ENCODE peak calls at places on chromosomes 1 and 21, in seven cellular contexts. One of them, this sample, is unnamed.

GRCh38 chr1:222416001-222416791 is 131.7 kb downstream of the HHIPL2 start:
- DNase-seq in left ventricle myocardium inferior: no peak
- DNase-seq in uterus: no peak
- DNase-seq in adipocyte: no peak
- DNase-seq in ascending aorta: no peak
- DNase-seq in CD8-positive, alpha-beta memory T cell: no peak
- DNase-seq in aorta: no peak
- DNase-seq in this sample: no peak

GRCh38 chr1:41874903-41875411 is 43.8 kb downstream of the HIVEP3 start:
- DNase-seq in left ventricle myocardium inferior: peak; percentile 41
- DNase-seq in uterus: no peak
- DNase-seq in adipocyte: no peak
- DNase-seq in ascending aorta: no peak
- DNase-seq in CD8-positive, alpha-beta memory T cell: no peak
- DNase-seq in aorta: no peak
- DNase-seq in this sample: no peak

GRCh38 chr1:94986783-94987182 is 59.9 kb upstream of the CNN3 start:
- DNase-seq in left ventricle myocardium inferior: no peak
- DNase-seq in uterus: no peak
- DNase-seq in adipocyte: no peak
- DNase-seq in ascending aorta: no peak
- DNase-seq in CD8-positive, alpha-beta memory T cell: no peak
- DNase-seq in aorta: no peak
- DNase-seq in this sample: no peak

GRCh38 chr1:75265792-75266191 is 131.6 kb downstream of the LHX8 start:
- DNase-seq in left ventricle myocardium inferior: no peak
- DNase-seq in uterus: no peak
- DNase-seq in adipocyte: peak; percentile 71
- DNase-seq in ascending aorta: no peak
- DNase-seq in CD8-positive, alpha-beta memory T cell: no peak
- DNase-seq in aorta: no peak
- DNase-seq in this sample: no peak

GRCh38 chr1:240424740-240425464 is 187.1 kb downstream of the GREM2 start:
- DNase-seq in left ventricle myocardium inferior: no peak
- DNase-seq in uterus: no peak
- DNase-seq in adipocyte: no peak
- DNase-seq in ascending aorta: no peak
- DNase-seq in CD8-positive, alpha-beta memory T cell: no peak
- DNase-seq in aorta: no peak
- DNase-seq in this sample: no peak

GRCh38 chr1:2811526-2811905 is 10.0 kb upstream of the TTC34 start:
- DNase-seq in left ventricle myocardium inferior: no peak
- DNase-seq in uterus: no peak
- DNase-seq in adipocyte: no peak
- DNase-seq in ascending aorta: no peak
- DNase-seq in CD8-positive, alpha-beta memory T cell: no peak
- DNase-seq in aorta: no peak
- DNase-seq in this sample: no peak

GRCh38 chr1:224831501-224831900 is 98.0 kb upstream of the DNAH14 start:
- DNase-seq in left ventricle myocardium inferior: no peak
- DNase-seq in uterus: no peak
- DNase-seq in adipocyte: no peak
- DNase-seq in ascending aorta: no peak
- DNase-seq in CD8-positive, alpha-beta memory T cell: no peak
- DNase-seq in aorta: no peak
- DNase-seq in this sample: no peak

GRCh38 chr1:100921110-100921706 is 25.3 kb downstream of the SLC30A7 start:
- DNase-seq in left ventricle myocardium inferior: no peak
- DNase-seq in uterus: no peak
- DNase-seq in adipocyte: peak; percentile 90
- DNase-seq in ascending aorta: no peak
- DNase-seq in CD8-positive, alpha-beta memory T cell: no peak
- DNase-seq in aorta: no peak
- DNase-seq in this sample: no peak

GRCh38 chr1:97603776-97604175 is 317.1 kb downstream of the DPYD start:
- DNase-seq in left ventricle myocardium inferior: no peak
- DNase-seq in uterus: no peak
- DNase-seq in adipocyte: peak; percentile 55
- DNase-seq in ascending aorta: no peak
- DNase-seq in CD8-positive, alpha-beta memory T cell: no peak
- DNase-seq in aorta: no peak
- DNase-seq in this sample: no peak

GRCh38 chr1:208137144-208137682 is 107.0 kb downstream of the PLXNA2 start:
- DNase-seq in left ventricle myocardium inferior: no peak
- DNase-seq in uterus: no peak
- DNase-seq in adipocyte: no peak
- DNase-seq in ascending aorta: no peak
- DNase-seq in CD8-positive, alpha-beta memory T cell: no peak
- DNase-seq in aorta: no peak
- DNase-seq in this sample: no peak

GRCh38 chr1:116420417-116421200 is 47.6 kb downstream of the ATP1A1 start:
- DNase-seq in left ventricle myocardium inferior: no peak
- DNase-seq in uterus: no peak
- DNase-seq in adipocyte: no peak
- DNase-seq in ascending aorta: no peak
- DNase-seq in CD8-positive, alpha-beta memory T cell: no peak
- DNase-seq in aorta: no peak
- DNase-seq in this sample: no peak

GRCh38 chr1:38392866-38393265 is 346.3 kb upstream of the POU3F1 start:
- DNase-seq in left ventricle myocardium inferior: no peak
- DNase-seq in uterus: no peak
- DNase-seq in adipocyte: no peak
- DNase-seq in ascending aorta: no peak
- DNase-seq in CD8-positive, alpha-beta memory T cell: no peak
- DNase-seq in aorta: no peak
- DNase-seq in this sample: no peak

GRCh38 chr1:53636621-53637171 is 102.3 kb downstream of the GLIS1 start:
- DNase-seq in left ventricle myocardium inferior: no peak
- DNase-seq in uterus: peak; percentile 5
- DNase-seq in adipocyte: no peak
- DNase-seq in ascending aorta: no peak
- DNase-seq in CD8-positive, alpha-beta memory T cell: no peak
- DNase-seq in aorta: peak; percentile 20
- DNase-seq in this sample: no peak

DNA sequence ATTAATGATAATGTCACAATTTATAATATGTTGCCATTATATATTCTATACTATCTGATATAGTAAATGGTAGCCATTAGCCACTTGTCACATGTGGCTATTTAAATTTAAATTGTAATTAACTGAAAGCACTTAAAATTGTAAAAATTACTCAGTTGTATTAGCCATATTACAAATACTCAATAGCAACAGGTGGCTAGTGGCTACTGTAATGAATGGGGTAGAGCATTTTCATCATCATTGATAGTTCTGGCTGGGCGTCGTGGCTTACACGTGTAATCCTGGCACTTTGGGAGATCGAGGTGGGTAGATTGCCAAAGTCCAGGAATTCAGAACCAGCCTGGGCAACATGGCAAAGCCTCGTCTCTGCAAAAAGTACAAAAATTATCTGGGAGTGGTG is 16.5 kb downstream of the ZBTB37 start:
- DNase-seq in left ventricle myocardium inferior: no peak
- DNase-seq in uterus: no peak
- DNase-seq in adipocyte: no peak
- DNase-seq in ascending aorta: no peak
- DNase-seq in CD8-positive, alpha-beta memory T cell: no peak
- DNase-seq in aorta: no peak
- DNase-seq in this sample: no peak
- H3K4me3 ChIP-seq in left ventricle myocardium inferior: no peak overlapping the region
- H3K4me3 ChIP-seq in uterus: no peak overlapping the region
- H3K4me3 ChIP-seq in adipocyte: no peak overlapping the region
- H3K4me3 ChIP-seq in ascending aorta: no peak overlapping the region
- H3K4me3 ChIP-seq in CD8-positive, alpha-beta memory T cell: no peak overlapping the region
- H3K4me3 ChIP-seq in aorta: no peak overlapping the region
- H3K4me3 ChIP-seq in this sample: no peak overlapping the region

DNA sequence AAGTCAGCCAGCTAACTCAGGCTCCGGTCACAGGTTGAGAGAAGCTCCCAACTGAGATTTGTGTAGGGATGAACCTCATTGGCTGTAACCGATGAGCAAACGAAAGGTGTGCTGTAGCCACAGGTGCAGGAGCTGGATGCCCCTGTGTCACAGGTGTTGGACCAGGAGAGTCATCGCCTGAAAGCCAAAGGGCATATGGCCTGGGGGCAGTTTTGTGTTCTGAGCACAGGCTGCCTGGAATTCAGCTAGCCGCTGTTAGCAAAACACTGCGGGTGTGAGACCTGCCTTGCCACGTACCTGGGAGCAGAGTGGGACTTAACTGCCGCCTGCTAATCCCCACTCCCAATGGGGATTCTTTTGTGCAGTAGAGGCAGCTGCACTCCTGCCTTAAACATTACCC is 55.3 kb downstream of the NEK7 start:
- DNase-seq in left ventricle myocardium inferior: no peak
- DNase-seq in uterus: no peak
- DNase-seq in adipocyte: no peak
- DNase-seq in ascending aorta: no peak
- DNase-seq in CD8-positive, alpha-beta memory T cell: no peak
- DNase-seq in aorta: no peak
- DNase-seq in this sample: no peak
- H3K9me3 ChIP-seq in left ventricle myocardium inferior: peaks cover 18% of the 10 kb centered on the region
- H3K9me3 ChIP-seq in uterus: no peaks in the 10 kb centered on the region
- H3K9me3 ChIP-seq in adipocyte: peaks cover 9% of the 10 kb centered on the region
- H3K9me3 ChIP-seq in ascending aorta: no peaks in the 10 kb centered on the region
- H3K9me3 ChIP-seq in CD8-positive, alpha-beta memory T cell: peaks cover 9% of the 10 kb centered on the region
- H3K9me3 ChIP-seq in aorta: no peaks in the 10 kb centered on the region
- H3K9me3 ChIP-seq in this sample: no peaks in the 10 kb centered on the region

DNA sequence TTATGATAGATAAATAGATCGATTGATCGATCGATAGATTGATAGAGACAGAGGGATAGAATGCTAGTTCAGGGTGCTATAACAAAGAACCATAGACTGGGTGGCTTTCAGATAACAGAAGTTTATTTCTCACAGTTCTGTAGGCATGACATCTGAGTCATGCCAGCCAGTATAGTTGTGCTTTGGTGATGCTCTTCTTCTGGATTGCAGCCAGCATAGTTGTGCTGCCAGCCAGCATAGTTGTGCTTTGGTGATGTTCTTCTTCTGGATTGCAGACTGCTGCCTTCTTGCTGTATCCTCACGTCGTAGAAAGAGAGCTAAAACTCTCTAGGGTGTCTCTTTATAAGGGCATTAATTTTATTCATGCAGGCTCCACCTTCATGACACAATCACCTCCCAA is 860.8 kb downstream of the BRINP3 start:
- DNase-seq in left ventricle myocardium inferior: no peak
- DNase-seq in uterus: no peak
- DNase-seq in adipocyte: peak; percentile 70
- DNase-seq in ascending aorta: no peak
- DNase-seq in CD8-positive, alpha-beta memory T cell: no peak
- DNase-seq in aorta: no peak
- DNase-seq in this sample: no peak
- H3K4me3 ChIP-seq in left ventricle myocardium inferior: no peak overlapping the region
- H3K4me3 ChIP-seq in uterus: no peak overlapping the region
- H3K4me3 ChIP-seq in adipocyte: no peak overlapping the region
- H3K4me3 ChIP-seq in ascending aorta: no peak overlapping the region
- H3K4me3 ChIP-seq in CD8-positive, alpha-beta memory T cell: no peak overlapping the region
- H3K4me3 ChIP-seq in aorta: no peak overlapping the region
- H3K4me3 ChIP-seq in this sample: no peak overlapping the region

GRCh38 chr1:20051218-20051829 is 18.7 kb upstream of the PLA2G5 start:
- DNase-seq in left ventricle myocardium inferior: no peak
- DNase-seq in uterus: no peak
- DNase-seq in adipocyte: no peak
- DNase-seq in ascending aorta: no peak
- DNase-seq in CD8-positive, alpha-beta memory T cell: no peak
- DNase-seq in aorta: no peak
- DNase-seq in this sample: peak; percentile 1

GRCh38 chr1:20052386-20052785 is 17.6 kb upstream of the PLA2G5 start:
- DNase-seq in left ventricle myocardium inferior: no peak
- DNase-seq in uterus: no peak
- DNase-seq in adipocyte: no peak
- DNase-seq in ascending aorta: no peak
- DNase-seq in CD8-positive, alpha-beta memory T cell: no peak
- DNase-seq in aorta: no peak
- DNase-seq in this sample: no peak

GRCh38 chr1:20048563-20048962 is 21.4 kb upstream of the PLA2G5 start:
- DNase-seq in left ventricle myocardium inferior: no peak
- DNase-seq in uterus: no peak
- DNase-seq in adipocyte: no peak
- DNase-seq in ascending aorta: no peak
- DNase-seq in CD8-positive, alpha-beta memory T cell: no peak
- DNase-seq in aorta: no peak
- DNase-seq in this sample: no peak

GRCh38 chr1:20047058-20047457 is 22.9 kb upstream of the PLA2G5 start:
- DNase-seq in left ventricle myocardium inferior: no peak
- DNase-seq in uterus: no peak
- DNase-seq in adipocyte: no peak
- DNase-seq in ascending aorta: no peak
- DNase-seq in CD8-positive, alpha-beta memory T cell: no peak
- DNase-seq in aorta: no peak
- DNase-seq in this sample: no peak
- H3K9me3 ChIP-seq in left ventricle myocardium inferior: peaks cover 33% of the 10 kb centered on the region
- H3K9me3 ChIP-seq in uterus: no peaks in the 10 kb centered on the region
- H3K9me3 ChIP-seq in adipocyte: peaks cover 29% of the 10 kb centered on the region
- H3K9me3 ChIP-seq in ascending aorta: peaks cover 5% of the 10 kb centered on the region
- H3K9me3 ChIP-seq in CD8-positive, alpha-beta memory T cell: peaks cover 8% of the 10 kb centered on the region
- H3K9me3 ChIP-seq in aorta: no peaks in the 10 kb centered on the region
- H3K9me3 ChIP-seq in this sample: no peaks in the 10 kb centered on the region

GRCh38 chr21:38858429-38859205 is 52.9 kb downstream of the ETS2 start:
- DNase-seq in left ventricle myocardium inferior: no peak
- DNase-seq in uterus: no peak
- DNase-seq in adipocyte: no peak
- DNase-seq in ascending aorta: no peak
- DNase-seq in CD8-positive, alpha-beta memory T cell: no peak
- DNase-seq in aorta: no peak
- DNase-seq in this sample: no peak
- H3K4me3 ChIP-seq in left ventricle myocardium inferior: no peak overlapping the region
- H3K4me3 ChIP-seq in uterus: no peak overlapping the region
- H3K4me3 ChIP-seq in adipocyte: no peak overlapping the region
- H3K4me3 ChIP-seq in ascending aorta: no peak overlapping the region
- H3K4me3 ChIP-seq in CD8-positive, alpha-beta memory T cell: no peak overlapping the region
- H3K4me3 ChIP-seq in aorta: no peak overlapping the region
- H3K4me3 ChIP-seq in this sample: no peak overlapping the region

GRCh38 chr1:248380854-248381253 is 5.3 kb downstream of the OR2T6 start:
- DNase-seq in left ventricle myocardium inferior: no peak
- DNase-seq in uterus: no peak
- DNase-seq in adipocyte: no peak
- DNase-seq in ascending aorta: no peak
- DNase-seq in CD8-positive, alpha-beta memory T cell: no peak
- DNase-seq in aorta: no peak
- DNase-seq in this sample: no peak
- H3K9me3 ChIP-seq in left ventricle myocardium inferior: no peaks in the 10 kb centered on the region
- H3K9me3 ChIP-seq in uterus: no peaks in the 10 kb centered on the region
- H3K9me3 ChIP-seq in adipocyte: no peaks in the 10 kb centered on the region
- H3K9me3 ChIP-seq in ascending aorta: no peaks in the 10 kb centered on the region
- H3K9me3 ChIP-seq in CD8-positive, alpha-beta memory T cell: no peaks in the 10 kb centered on the region
- H3K9me3 ChIP-seq in aorta: no peaks in the 10 kb centered on the region
- H3K9me3 ChIP-seq in this sample: no peaks in the 10 kb centered on the region

DNA sequence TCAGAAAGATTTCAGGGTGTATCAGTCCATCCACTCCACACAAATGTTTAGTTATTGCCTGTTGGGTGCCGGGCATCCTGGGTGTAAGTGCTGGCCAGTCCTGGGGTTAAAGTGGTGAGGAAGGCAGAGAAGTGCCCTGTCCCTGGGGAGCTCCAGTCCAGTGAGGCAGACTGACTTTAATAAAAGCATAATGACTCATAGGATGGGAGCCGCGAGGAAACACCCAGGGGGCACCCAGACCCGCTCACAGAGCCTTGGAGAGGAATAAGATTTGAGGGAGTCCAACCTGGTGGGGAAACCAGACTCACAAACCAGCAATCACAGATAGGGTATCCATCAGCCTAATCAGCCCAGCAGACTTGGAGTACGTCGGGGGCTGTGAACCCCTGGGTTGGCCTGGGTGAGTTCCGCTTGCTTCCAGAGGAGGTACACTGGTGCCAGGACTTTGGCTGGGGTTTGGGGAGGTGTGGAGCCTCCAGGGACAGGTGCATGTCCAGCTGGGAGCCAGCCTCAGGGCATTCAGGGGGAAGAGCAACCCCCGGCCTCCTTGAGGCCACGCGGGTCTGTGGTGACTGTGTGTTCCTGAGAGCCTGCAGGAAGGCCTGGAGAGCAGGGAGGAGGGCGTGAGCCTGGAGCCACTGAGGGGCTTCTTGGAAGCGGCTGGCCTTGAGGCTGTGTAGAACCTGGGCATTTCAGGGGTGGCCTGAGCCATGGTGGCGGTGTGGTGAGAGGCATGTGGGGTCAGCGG is 3.7 kb downstream of the PEAR1 start:
- DNase-seq in left ventricle myocardium inferior: no peak
- DNase-seq in uterus: no peak
- DNase-seq in adipocyte: peak; percentile 79
- DNase-seq in ascending aorta: no peak
- DNase-seq in CD8-positive, alpha-beta memory T cell: no peak
- DNase-seq in aorta: no peak
- DNase-seq in this sample: no peak
- H3K4me3 ChIP-seq in left ventricle myocardium inferior: peak overlapping the region; percentile 72
- H3K4me3 ChIP-seq in uterus: no peak overlapping the region
- H3K4me3 ChIP-seq in adipocyte: peak overlapping the region; percentile 23
- H3K4me3 ChIP-seq in ascending aorta: no peak overlapping the region
- H3K4me3 ChIP-seq in CD8-positive, alpha-beta memory T cell: no peak overlapping the region
- H3K4me3 ChIP-seq in aorta: no peak overlapping the region
- H3K4me3 ChIP-seq in this sample: no peak overlapping the region